ENCODE peak calls at places on chromosomes 7 and 10, in seven cellular contexts. One of them, this sample, is unnamed.

GRCh38 chr7:26782501-26782900 is 81.9 kb downstream of the SKAP2 start:
- DNase-seq in PC-9: no peak
- DNase-seq in CD8-positive, alpha-beta T cell: no peak
- DNase-seq in T-helper 2 cell: no peak
- DNase-seq in NCI-H1417 treated with DMSO at 0.1 percent for 48 hours: no peak
- DNase-seq in dorsolateral prefrontal cortex: no peak
- DNase-seq in T-helper 17 cell: no peak
- DNase-seq in this sample: no peak

GRCh38 chr7:146659732-146660131 is 543.1 kb downstream of the CNTNAP2 start:
- DNase-seq in PC-9: no peak
- DNase-seq in CD8-positive, alpha-beta T cell: no peak
- DNase-seq in T-helper 2 cell: no peak
- DNase-seq in NCI-H1417 treated with DMSO at 0.1 percent for 48 hours: no peak
- DNase-seq in dorsolateral prefrontal cortex: no peak
- DNase-seq in T-helper 17 cell: no peak
- DNase-seq in this sample: no peak

GRCh38 chr10:131811239-131812011 is 89.4 kb upstream of the PPP2R2D start:
- DNase-seq in PC-9: no peak
- DNase-seq in CD8-positive, alpha-beta T cell: no peak
- DNase-seq in T-helper 2 cell: no peak
- DNase-seq in NCI-H1417 treated with DMSO at 0.1 percent for 48 hours: no peak
- DNase-seq in dorsolateral prefrontal cortex: no peak
- DNase-seq in T-helper 17 cell: no peak
- DNase-seq in this sample: no peak

GRCh38 chr10:89092439-89092838 is 101.8 kb downstream of the FAS start:
- DNase-seq in PC-9: no peak
- DNase-seq in CD8-positive, alpha-beta T cell: no peak
- DNase-seq in T-helper 2 cell: no peak
- DNase-seq in NCI-H1417 treated with DMSO at 0.1 percent for 48 hours: no peak
- DNase-seq in dorsolateral prefrontal cortex: no peak
- DNase-seq in T-helper 17 cell: no peak
- DNase-seq in this sample: no peak

GRCh38 chr10:44990965-44991364 is 9.8 kb upstream of the ZNF22 start:
- DNase-seq in PC-9: no peak
- DNase-seq in CD8-positive, alpha-beta T cell: no peak
- DNase-seq in T-helper 2 cell: no peak
- DNase-seq in NCI-H1417 treated with DMSO at 0.1 percent for 48 hours: no peak
- DNase-seq in dorsolateral prefrontal cortex: peak
- DNase-seq in T-helper 17 cell: no peak
- DNase-seq in this sample: no peak

GRCh38 chr7:117946201-117946633 is 73.0 kb upstream of the CTTNBP2 start:
- DNase-seq in PC-9: no peak
- DNase-seq in CD8-positive, alpha-beta T cell: no peak
- DNase-seq in T-helper 2 cell: no peak
- DNase-seq in NCI-H1417 treated with DMSO at 0.1 percent for 48 hours: no peak
- DNase-seq in dorsolateral prefrontal cortex: no peak
- DNase-seq in T-helper 17 cell: no peak
- DNase-seq in this sample: no peak

GRCh38 chr7:37915438-37915837 is 1.2 kb downstream of the SFRP4 start:
- DNase-seq in PC-9: no peak
- DNase-seq in CD8-positive, alpha-beta T cell: no peak
- DNase-seq in T-helper 2 cell: no peak
- DNase-seq in NCI-H1417 treated with DMSO at 0.1 percent for 48 hours: no peak
- DNase-seq in dorsolateral prefrontal cortex: no peak
- DNase-seq in T-helper 17 cell: no peak
- DNase-seq in this sample: no peak

GRCh38 chr10:71314028-71314693 is 4.9 kb upstream of the SLC29A3 start:
- DNase-seq in PC-9: no peak
- DNase-seq in CD8-positive, alpha-beta T cell: peak
- DNase-seq in T-helper 2 cell: peak
- DNase-seq in NCI-H1417 treated with DMSO at 0.1 percent for 48 hours: no peak
- DNase-seq in dorsolateral prefrontal cortex: peak
- DNase-seq in T-helper 17 cell: peak
- DNase-seq in this sample: peak

GRCh38 chr7:95330194-95331003 is 6.1 kb upstream of the PON1 start:
- DNase-seq in PC-9: no peak
- DNase-seq in CD8-positive, alpha-beta T cell: no peak
- DNase-seq in T-helper 2 cell: no peak
- DNase-seq in NCI-H1417 treated with DMSO at 0.1 percent for 48 hours: no peak
- DNase-seq in dorsolateral prefrontal cortex: peak
- DNase-seq in T-helper 17 cell: no peak
- DNase-seq in this sample: no peak

GRCh38 chr10:112176543-112176942 is 7.0 kb downstream of the GPAM start:
- DNase-seq in PC-9: no peak
- DNase-seq in CD8-positive, alpha-beta T cell: no peak
- DNase-seq in T-helper 2 cell: no peak
- DNase-seq in NCI-H1417 treated with DMSO at 0.1 percent for 48 hours: no peak
- DNase-seq in dorsolateral prefrontal cortex: no peak
- DNase-seq in T-helper 17 cell: no peak
- DNase-seq in this sample: no peak

This sample was measured in effector memory CD4-positive, alpha-beta T cell.